ENCODE peak calls at places on chromosomes 2 and 18, in five cellular contexts. One of them, this sample, is unnamed.

GRCh38 chr2:119713819-119714490 is 35.0 kb downstream of the TMEM177 start:
- DNase-seq in MM.1S: no peak
- DNase-seq in mesenchymal stem cell: no peak
- DNase-seq in Karpas-422: no peak
- DNase-seq in IMR-90: no peak
- DNase-seq in this sample: no peak

GRCh38 chr2:8692783-8693768 is 11.2 kb downstream of the ID2 start:
- DNase-seq in Karpas-422: peak
- DNase-seq in IMR-90: no peak
- DNase-seq in MM.1S: no peak
- DNase-seq in mesenchymal stem cell: no peak
- DNase-seq in this sample: peak

GRCh38 chr2:206616141-206616540 is 26.1 kb upstream of the FAM237A start:
- DNase-seq in IMR-90: peak
- DNase-seq in mesenchymal stem cell: peak
- DNase-seq in MM.1S: no peak
- DNase-seq in Karpas-422: no peak
- DNase-seq in this sample: no peak

GRCh38 chr2:191264647-191265079 is 19.5 kb downstream of the MYO1B start:
- DNase-seq in mesenchymal stem cell: peak
- DNase-seq in IMR-90: peak
- DNase-seq in MM.1S: no peak
- DNase-seq in Karpas-422: no peak
- DNase-seq in this sample: no peak

GRCh38 chr2:217166241-217166640 is 306.4 kb upstream of the TNP1 start:
- DNase-seq in Karpas-422: peak
- DNase-seq in mesenchymal stem cell: peak
- DNase-seq in IMR-90: peak
- DNase-seq in MM.1S: peak
- DNase-seq in this sample: peak

GRCh38 chr18:74734013-74734444 is 136.4 kb downstream of the ZNF407 start:
- DNase-seq in Karpas-422: no peak
- DNase-seq in IMR-90: no peak
- DNase-seq in mesenchymal stem cell: no peak
- DNase-seq in MM.1S: no peak
- DNase-seq in this sample: no peak

GRCh38 chr2:236341721-236342120 is 77.5 kb upstream of the ASB18 start:
- DNase-seq in IMR-90: no peak
- DNase-seq in MM.1S: no peak
- DNase-seq in mesenchymal stem cell: no peak
- DNase-seq in Karpas-422: no peak
- DNase-seq in this sample: no peak

GRCh38 chr2:178025551-178026185 is 46.9 kb downstream of the PDE11A start:
- DNase-seq in MM.1S: no peak
- DNase-seq in mesenchymal stem cell: no peak
- DNase-seq in IMR-90: no peak
- DNase-seq in Karpas-422: no peak
- DNase-seq in this sample: no peak

GRCh38 chr2:227545990-227546389 is 52.7 kb upstream of the SCYGR2 start:
- DNase-seq in Karpas-422: peak
- DNase-seq in IMR-90: no peak
- DNase-seq in MM.1S: no peak
- DNase-seq in mesenchymal stem cell: no peak
- DNase-seq in this sample: peak

GRCh38 chr18:9022397-9023170 is 79.9 kb upstream of the NDUFV2 start:
- DNase-seq in mesenchymal stem cell: no peak
- DNase-seq in Karpas-422: no peak
- DNase-seq in MM.1S: no peak
- DNase-seq in IMR-90: no peak
- DNase-seq in this sample: no peak

GRCh38 chr2:226758886-226759660 is 40.5 kb downstream of the IRS1 start:
- DNase-seq in MM.1S: no peak
- DNase-seq in mesenchymal stem cell: peak
- DNase-seq in Karpas-422: no peak
- DNase-seq in IMR-90: peak
- DNase-seq in this sample: no peak

GRCh38 chr2:242034996-242035814 is 165.7 kb downstream of the RTP5 start:
- DNase-seq in Karpas-422: no peak
- DNase-seq in MM.1S: no peak
- DNase-seq in IMR-90: no peak
- DNase-seq in mesenchymal stem cell: no peak
- DNase-seq in this sample: no peak

GRCh38 chr2:140247451-140248205 is 1467.4 kb upstream of the NXPH2 start:
- DNase-seq in MM.1S: no peak
- DNase-seq in IMR-90: no peak
- DNase-seq in mesenchymal stem cell: peak
- DNase-seq in Karpas-422: no peak
- DNase-seq in this sample: no peak

GRCh38 chr2:108833219-108833618 is 46.6 kb downstream of the CCDC138 start:
- DNase-seq in Karpas-422: no peak
- DNase-seq in mesenchymal stem cell: peak
- DNase-seq in IMR-90: peak
- DNase-seq in MM.1S: no peak
- DNase-seq in this sample: no peak

GRCh38 chr2:121944072-121944829 is 188.8 kb downstream of the TSN start:
- DNase-seq in MM.1S: no peak
- DNase-seq in mesenchymal stem cell: peak
- DNase-seq in Karpas-422: no peak
- DNase-seq in IMR-90: peak
- DNase-seq in this sample: no peak

GRCh38 chr2:55048925-55049793 is 1.1 kb downstream of the RTN4 start:
- DNase-seq in Karpas-422: peak
- DNase-seq in IMR-90: peak
- DNase-seq in MM.1S: peak
- DNase-seq in mesenchymal stem cell: peak
- DNase-seq in this sample: peak

GRCh38 chr18:9627642-9628041 is 13.3 kb upstream of the PPP4R1 start:
- DNase-seq in IMR-90: peak
- DNase-seq in MM.1S: no peak
- DNase-seq in Karpas-422: peak
- DNase-seq in mesenchymal stem cell: peak
- DNase-seq in this sample: no peak

GRCh38 chr2:202494300-202494699 is 118.2 kb downstream of the BMPR2 start:
- DNase-seq in mesenchymal stem cell: peak
- DNase-seq in IMR-90: peak
- DNase-seq in Karpas-422: no peak
- DNase-seq in MM.1S: no peak
- DNase-seq in this sample: no peak

GRCh38 chr2:126934803-126935202 is 36.1 kb downstream of the TEX51 start:
- DNase-seq in Karpas-422: no peak
- DNase-seq in MM.1S: no peak
- DNase-seq in mesenchymal stem cell: no peak
- DNase-seq in IMR-90: no peak
- DNase-seq in this sample: no peak

GRCh38 chr18:57423821-57424220 is 11.4 kb upstream of the ONECUT2 start:
- DNase-seq in Karpas-422: no peak
- DNase-seq in mesenchymal stem cell: no peak
- DNase-seq in IMR-90: no peak
- DNase-seq in MM.1S: no peak
- DNase-seq in this sample: no peak

GRCh38 chr18:37207343-37207742 is 358.3 kb downstream of the CELF4 start:
- DNase-seq in MM.1S: no peak
- DNase-seq in IMR-90: no peak
- DNase-seq in Karpas-422: peak
- DNase-seq in mesenchymal stem cell: no peak
- DNase-seq in this sample: no peak

GRCh38 chr2:148814143-148814852 is 60.7 kb upstream of the KIF5C start:
- DNase-seq in IMR-90: peak
- DNase-seq in Karpas-422: no peak
- DNase-seq in mesenchymal stem cell: no peak
- DNase-seq in MM.1S: no peak
- DNase-seq in this sample: no peak

GRCh38 chr2:128321421-128321775 is 2.7 kb upstream of the HS6ST1 start:
- DNase-seq in IMR-90: no peak
- DNase-seq in MM.1S: no peak
- DNase-seq in Karpas-422: no peak
- DNase-seq in mesenchymal stem cell: peak
- DNase-seq in this sample: no peak

GRCh38 chr2:100291152-100291970 is 30.9 kb downstream of the LONRF2 start:
- DNase-seq in MM.1S: no peak
- DNase-seq in Karpas-422: peak
- DNase-seq in IMR-90: peak
- DNase-seq in mesenchymal stem cell: peak
- DNase-seq in this sample: no peak

GRCh38 chr2:95674186-95674585 is 82.4 kb downstream of the TRIM43 start:
- DNase-seq in mesenchymal stem cell: no peak
- DNase-seq in MM.1S: no peak
- DNase-seq in Karpas-422: no peak
- DNase-seq in IMR-90: no peak
- DNase-seq in this sample: no peak

DNA sequence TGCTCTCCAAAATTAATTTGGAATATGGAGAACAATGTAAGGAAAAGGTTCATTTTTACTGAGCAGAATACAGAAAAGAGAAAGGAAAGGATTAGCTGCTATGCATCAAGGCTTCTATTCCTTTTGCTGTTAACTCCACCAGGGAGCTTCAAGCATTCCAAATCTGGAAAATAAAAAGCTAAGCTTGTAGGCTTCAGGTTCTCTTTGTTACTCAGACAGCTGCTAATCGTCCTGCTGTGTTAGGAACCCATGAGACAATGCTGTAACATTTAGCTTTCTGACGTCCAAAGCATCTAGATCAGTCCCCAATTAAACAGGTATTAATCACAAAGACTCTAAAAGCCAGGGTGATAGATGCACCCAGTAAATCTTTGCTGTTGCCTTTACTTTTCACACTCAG is 103.8 kb downstream of the EPHA4 start:
- DNase-seq in MM.1S: no peak
- DNase-seq in Karpas-422: no peak
- DNase-seq in IMR-90: no peak
- DNase-seq in mesenchymal stem cell: no peak
- DNase-seq in this sample: no peak
- H3K4me2 ChIP-seq in MM.1S: no peak
- H3K4me2 ChIP-seq in Karpas-422: no peak
- H3K4me2 ChIP-seq in IMR-90: no peak
- H3K4me2 ChIP-seq in mesenchymal stem cell: no peak
- H3K4me2 ChIP-seq in this sample: no peak

DNA sequence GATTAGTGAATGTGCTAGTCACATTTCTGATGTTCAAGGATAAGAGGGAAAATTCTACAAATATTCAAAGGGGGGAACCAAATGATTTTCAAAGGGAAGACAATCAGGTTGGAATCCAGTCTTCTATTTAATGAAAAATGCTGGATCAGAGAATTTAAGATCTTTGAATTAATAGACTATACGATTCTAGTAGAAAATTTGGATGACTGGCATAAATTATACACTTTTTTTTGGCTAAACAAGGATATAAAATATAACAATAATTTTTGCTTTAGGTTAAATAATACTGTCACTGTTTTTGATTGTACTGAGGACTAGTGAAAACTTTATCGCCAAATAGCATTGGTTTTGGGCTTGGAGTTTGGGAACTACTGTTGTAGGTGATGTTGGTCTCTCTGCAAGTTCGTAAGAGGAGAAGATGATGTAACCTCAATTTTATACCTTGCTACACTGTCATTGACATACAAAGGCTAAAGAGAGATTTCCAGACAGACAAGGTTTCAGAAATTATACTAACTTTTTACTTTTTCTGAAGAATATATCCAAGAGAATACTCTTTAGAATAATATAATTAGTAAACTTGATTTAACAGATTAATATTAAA is 51.3 kb downstream of the NCOA1 start:
- DNase-seq in Karpas-422: no peak
- DNase-seq in IMR-90: no peak
- DNase-seq in mesenchymal stem cell: no peak
- DNase-seq in MM.1S: no peak
- DNase-seq in this sample: no peak
- H3K4me2 ChIP-seq in Karpas-422: no peak
- H3K4me2 ChIP-seq in IMR-90: no peak
- H3K4me2 ChIP-seq in mesenchymal stem cell: no peak
- H3K4me2 ChIP-seq in MM.1S: no peak
- H3K4me2 ChIP-seq in this sample: no peak

GRCh38 chr2:144261966-144262365 is 258.0 kb downstream of the ZEB2 start:
- DNase-seq in mesenchymal stem cell: no peak
- DNase-seq in IMR-90: no peak
- DNase-seq in MM.1S: no peak
- DNase-seq in Karpas-422: no peak
- DNase-seq in this sample: no peak

GRCh38 chr2:144256996-144257707 is 262.8 kb downstream of the ZEB2 start:
- DNase-seq in Karpas-422: no peak
- DNase-seq in MM.1S: no peak
- DNase-seq in IMR-90: peak
- DNase-seq in mesenchymal stem cell: no peak
- DNase-seq in this sample: no peak

GRCh38 chr2:144259332-144259731 is 260.6 kb downstream of the ZEB2 start:
- DNase-seq in IMR-90: no peak
- DNase-seq in MM.1S: no peak
- DNase-seq in mesenchymal stem cell: no peak
- DNase-seq in Karpas-422: no peak
- DNase-seq in this sample: no peak

GRCh38 chr2:144258154-144258553 is 261.8 kb downstream of the ZEB2 start:
- DNase-seq in Karpas-422: no peak
- DNase-seq in mesenchymal stem cell: no peak
- DNase-seq in IMR-90: no peak
- DNase-seq in MM.1S: no peak
- DNase-seq in this sample: no peak

DNA sequence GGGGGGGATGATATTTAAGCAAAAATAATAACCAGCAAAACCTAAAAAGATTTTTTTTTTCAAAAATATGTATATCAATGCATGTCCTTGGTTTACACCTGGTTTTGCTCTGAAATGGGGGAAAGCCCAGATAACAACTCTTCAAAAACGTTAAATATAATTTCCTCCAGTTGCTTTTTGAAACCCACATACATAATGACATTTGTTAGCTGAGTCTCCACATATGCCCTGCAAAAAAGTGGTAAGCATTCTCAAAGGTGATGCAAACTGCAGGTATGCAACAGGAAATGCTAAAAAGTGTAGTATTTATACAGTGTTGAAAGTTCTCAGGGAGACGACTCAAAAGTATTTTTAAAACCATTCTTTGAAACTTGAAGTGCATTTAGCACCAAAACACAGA is 258.6 kb downstream of the ZEB2 start:
- DNase-seq in IMR-90: no peak
- DNase-seq in MM.1S: no peak
- DNase-seq in Karpas-422: no peak
- DNase-seq in mesenchymal stem cell: no peak
- DNase-seq in this sample: no peak
- H3K4me2 ChIP-seq in IMR-90: no peak
- H3K4me2 ChIP-seq in MM.1S: no peak
- H3K4me2 ChIP-seq in Karpas-422: peak
- H3K4me2 ChIP-seq in mesenchymal stem cell: no peak
- H3K4me2 ChIP-seq in this sample: no peak

DNA sequence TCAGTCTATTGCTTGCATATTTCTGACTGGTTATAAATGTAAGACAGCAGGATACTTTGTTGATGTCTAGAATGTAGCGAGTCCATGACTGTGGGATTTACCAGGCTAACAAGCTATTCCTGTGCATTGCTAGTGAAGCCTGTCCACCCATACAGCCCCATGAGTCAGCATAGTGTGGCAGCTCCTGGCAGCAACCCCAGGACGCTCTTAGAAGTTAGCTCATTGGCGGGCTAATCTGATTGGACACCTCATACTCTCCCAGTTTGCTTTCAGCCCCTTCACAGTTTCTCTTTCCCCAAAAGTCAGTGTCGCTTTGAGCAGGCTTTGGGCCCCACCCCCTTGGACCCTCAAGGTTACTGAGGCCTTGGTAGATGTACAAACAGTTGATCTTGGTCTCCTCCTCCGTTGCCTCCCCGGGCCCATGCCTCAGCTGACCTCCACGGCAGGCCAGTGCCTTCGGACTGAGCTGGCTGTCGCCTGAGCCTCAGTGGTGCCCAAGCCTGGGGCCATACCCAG is 48.0 kb downstream of the COA5 start:
- DNase-seq in IMR-90: peak
- DNase-seq in MM.1S: no peak
- DNase-seq in mesenchymal stem cell: peak
- DNase-seq in Karpas-422: no peak
- DNase-seq in this sample: no peak
- H3K4me2 ChIP-seq in IMR-90: peak
- H3K4me2 ChIP-seq in MM.1S: no peak
- H3K4me2 ChIP-seq in mesenchymal stem cell: no peak
- H3K4me2 ChIP-seq in Karpas-422: no peak
- H3K4me2 ChIP-seq in this sample: peak